ENCODE peak calls at places on chromosomes 1 and 21, in seven cellular contexts. E is T-helper 1 cell; R is RCC 7860; T is ACHN; L is SW 1271; O is effector memory CD4-positive, alpha-beta T cell; Q is activated CD8-positive, alpha-beta T cell treated with anti-CD3 and anti-CD28 coated beads, Interleukin-2, amount 10 ng/mL, durations not matched to agents 7 days and 5 days. M is an unnamed sample.
A peak's percentile ranks its signal among the peaks of the same experiment; 100 is the strongest.

GRCh38 chr1:11339346-11340247 is 66.6 kb downstream of the UBIAD1 start:
- DNase-seq in O (no peak), R (no peak), Q (no peak), T (no peak), L (no peak), E (no peak), M (no peak)

GRCh38 chr21:25862596-25862995 is 127.8 kb downstream of the GABPA start:
- DNase-seq in T (peak; percentile 49), Q (peak; percentile 38), E (no peak), R (no peak), L (peak; percentile 8), O (no peak), M (peak; percentile 40)

GRCh38 chr1:119007672-119008482 is 19.7 kb upstream of the TBX15 start:
- DNase-seq in R (no peak), E (no peak), O (no peak), T (no peak), Q (no peak), L (no peak), M (no peak)

GRCh38 chr1:157359309-157360020 is 192.8 kb downstream of the FCRL5 start:
- DNase-seq in T (no peak), O (no peak), L (no peak), R (no peak), Q (no peak), E (no peak), M (peak; percentile 12)

GRCh38 chr1:44786841-44787426 is 1.0 kb downstream of the BEST4 start:
- DNase-seq in T (no peak), E (no peak), O (no peak), R (no peak), Q (no peak), L (no peak), M (no peak)

GRCh38 chr1:210132582-210132981 is 100.0 kb upstream of the SERTAD4 start:
- DNase-seq in E (no peak), R (no peak), L (no peak), T (peak; percentile 51), Q (peak; percentile 34), O (no peak), M (peak; percentile 25)

GRCh38 chr1:12457771-12458170 is 160.2 kb downstream of the DHRS3 start:
- DNase-seq in R (no peak), T (no peak), Q (no peak), O (no peak), L (no peak), E (no peak), M (no peak)

GRCh38 chr1:1418464-1419362 is 2.4 kb downstream of the ANKRD65 start:
- DNase-seq in T (no peak), R (no peak), L (no peak), E (no peak), O (no peak), Q (no peak), M (no peak)

GRCh38 chr1:82731216-82731615 is 930.5 kb downstream of the ADGRL2 start:
- DNase-seq in R (no peak), Q (no peak), T (peak; percentile 7), E (no peak), O (no peak), L (no peak), M (no peak)

GRCh38 chr1:204286841-204287387 is 72.8 kb downstream of the PLEKHA6 start:
- DNase-seq in R (peak; percentile 16), O (peak; percentile 9), Q (peak; percentile 56), T (peak; percentile 30), E (no peak), L (no peak), M (peak; percentile 56)

GRCh38 chr1:153985984-153986761 is at the start of gene RAB13:
- DNase-seq in Q (no peak), L (peak; percentile 78), E (no peak), O (no peak), T (peak; percentile 94), R (peak; percentile 76), M (peak; percentile 68)

GRCh38 chr1:242404296-242404695 is 120.2 kb downstream of the PLD5 start:
- DNase-seq in O (no peak), Q (no peak), R (no peak), E (no peak), L (no peak), T (no peak), M (no peak)

GRCh38 chr21:39882186-39882882 is 15.1 kb downstream of the PCP4 start:
- DNase-seq in L (no peak), Q (no peak), E (no peak), T (no peak), O (no peak), R (no peak), M (no peak)

GRCh38 chr1:7079637-7080036 is 294.4 kb downstream of the CAMTA1 start:
- DNase-seq in Q (no peak), L (no peak), R (no peak), T (no peak), O (no peak), E (no peak), M (no peak)

GRCh38 chr1:151820940-151821339 is 10.7 kb downstream of the RORC start:
- DNase-seq in E (no peak), T (no peak), Q (no peak), L (no peak), R (no peak), O (no peak), M (no peak)